ENCODE peak calls at places on chromosomes 7 and 10, in six cellular contexts. Q is effector memory CD4-positive, alpha-beta T cell; S is left ventricle myocardium inferior; K is suprapubic skin; N is CD8-positive, alpha-beta memory T cell; Y is neuronal stem cell. I is an unnamed sample.
A peak's percentile ranks its signal among the peaks of the same experiment; 100 is the strongest.

GRCh38 chr7:2214636-2215035 is 18.1 kb downstream of the MAD1L1 start:
- DNase-seq in K (no peak), Y (no peak), N (no peak), S (no peak), Q (no peak), I (no peak)

GRCh38 chr7:94223375-94224084 is 171.2 kb upstream of the COL1A2 start:
- DNase-seq in N (no peak), K (no peak), S (no peak), Y (peak; percentile 47), Q (no peak), I (no peak)

GRCh38 chr7:37320840-37321468 is 127.7 kb downstream of the ELMO1 start:
- DNase-seq in Q (no peak), N (no peak), K (no peak), Y (no peak), S (no peak), I (no peak)

GRCh38 chr10:86535057-86535882 is 13.7 kb upstream of the WAPL start:
- DNase-seq in Y (no peak), Q (peak; percentile 19), K (peak; percentile 83), S (peak; percentile 87), N (peak; percentile 19), I (peak; percentile 31)

GRCh38 chr7:47482013-47482761 is 99.7 kb downstream of the TNS3 start:
- DNase-seq in Y (no peak), K (no peak), Q (no peak), S (no peak), N (no peak), I (no peak)

GRCh38 chr10:104337527-104337984 is 709 bp downstream of the ITPRIP start:
- DNase-seq in S (no peak), Y (no peak), N (no peak), Q (no peak), K (no peak), I (no peak)

GRCh38 chr10:60409202-60409601 is 19.5 kb upstream of the ANK3 start:
- DNase-seq in S (no peak), Y (no peak), Q (no peak), K (no peak), N (no peak), I (no peak)

GRCh38 chr10:35626971-35627507 is 15.1 kb downstream of the FZD8 start:
- DNase-seq in N (no peak), S (no peak), Y (no peak), Q (no peak), K (no peak), I (no peak)

GRCh38 chr7:137146012-137146455 is 197.5 kb downstream of the PTN start:
- DNase-seq in Y (no peak), K (no peak), N (no peak), Q (no peak), S (no peak), I (no peak)

GRCh38 chr7:31815796-31816195 is 128.8 kb downstream of the PPP1R17 start:
- DNase-seq in Y (no peak), Q (no peak), N (no peak), S (no peak), K (no peak), I (no peak)

GRCh38 chr10:103458720-103459119 is at the start of gene CALHM1:
- DNase-seq in K (no peak), N (no peak), Q (no peak), Y (no peak), S (no peak), I (no peak)

GRCh38 chr10:77348711-77349110 is 288.9 kb downstream of the KCNMA1 start:
- DNase-seq in K (no peak), Q (no peak), N (no peak), S (no peak), Y (no peak), I (no peak)

GRCh38 chr7:117010375-117011133 is 57.3 kb downstream of the ST7 start:
- DNase-seq in S (no peak), Y (no peak), K (no peak), N (no peak), Q (no peak), I (no peak)

GRCh38 chr10:127952918-127953317 is 46.0 kb downstream of the PTPRE start:
- DNase-seq in K (no peak), S (no peak), Y (no peak), Q (no peak), N (no peak), I (no peak)

GRCh38 chr10:114402233-114402632 is 2.1 kb downstream of the AFAP1L2 start:
- DNase-seq in Q (no peak), S (no peak), K (no peak), Y (no peak), N (no peak), I (no peak)

GRCh38 chr10:100522107-100522811 is 2.6 kb upstream of the SEC31B start:
- DNase-seq in Q (no peak), S (no peak), K (no peak), Y (no peak), N (no peak), I (no peak)
- H3K4me1 ChIP-seq in Q (no peaks in the 10 kb centered on the region), S (peaks cover 28% of the 10 kb centered on the region), K (peaks cover 14% of the 10 kb centered on the region), Y (no peaks in the 10 kb centered on the region), N (peaks cover 19% of the 10 kb centered on the region), I (peaks cover 19% of the 10 kb centered on the region)

DNA sequence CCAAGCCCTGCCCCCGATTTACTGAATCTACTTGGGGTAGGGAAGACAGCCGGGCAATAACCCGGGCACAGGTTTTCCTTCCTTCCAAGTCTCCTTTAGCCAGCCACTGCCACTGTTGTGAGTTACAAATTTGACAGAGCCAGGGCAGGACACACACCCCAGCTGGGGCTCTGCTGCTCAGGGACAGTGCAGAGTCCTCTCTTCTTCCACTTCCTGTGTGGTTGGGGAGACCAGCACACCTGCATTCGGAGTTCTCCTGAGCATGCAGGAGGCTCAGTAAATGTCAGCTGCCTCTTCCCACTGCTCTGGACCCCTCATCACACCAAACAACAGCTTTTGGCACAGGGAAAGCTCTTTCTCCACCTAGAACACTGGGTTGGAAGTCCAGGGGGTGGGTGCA is 21.3 kb downstream of the CHST15 start:
- DNase-seq in S (no peak), N (no peak), K (no peak), Y (no peak), Q (no peak), I (no peak)
- H3K4me3 ChIP-seq in S (no peak overlapping the region), N (no peak overlapping the region), K (no peak overlapping the region), Y (no peak overlapping the region), Q (no peak overlapping the region), I (no peak overlapping the region)

GRCh38 chr10:110352930-110353243 is 48.2 kb upstream of the SMNDC1 start:
- DNase-seq in Y (no peak), N (no peak), Q (no peak), K (no peak), S (no peak), I (no peak)
- H3K4me1 ChIP-seq in Y (peaks cover 5% of the 10 kb centered on the region), N (peaks cover 40% of the 10 kb centered on the region), Q (peaks cover 39% of the 10 kb centered on the region), K (peaks cover 13% of the 10 kb centered on the region), S (peaks cover 32% of the 10 kb centered on the region), I (peaks cover 17% of the 10 kb centered on the region)

GRCh38 chr7:73624669-73625001 is 313 bp upstream of the MLXIPL start:
- DNase-seq in N (no peak), Y (no peak), Q (no peak), S (no peak), K (no peak), I (no peak)
- H3K4me3 ChIP-seq in N (no peak overlapping the region), Y (peak overlapping the region; percentile 6), Q (no peak overlapping the region), S (peak overlapping the region; percentile 68), K (peak overlapping the region; percentile 71), I (no peak overlapping the region)